ENCODE peak calls at places on chromosomes 1 and 21, in five cellular contexts. B is left lung, D is HCEC 1CT, C is ascending aorta, H is EL. N is an unnamed sample.

GRCh38 chr1:246067432-246068021 is 439.6 kb downstream of the SMYD3 start:
- DNase-seq in B (no peak), D (no peak), C (no peak), H (peak; percentile 23), N (peak; percentile 17)

GRCh38 chr1:63663301-63663700 is 70.1 kb downstream of the PGM1 start:
- DNase-seq in B (no peak), D (peak; percentile 43), C (no peak), H (peak; percentile 68), N (no peak)

GRCh38 chr1:156586892-156587477 is 4.6 kb upstream of the NAXE start:
- DNase-seq in B (no peak), D (no peak), C (no peak), H (no peak), N (no peak)

GRCh38 chr1:218527737-218528136 is 182.6 kb downstream of the TGFB2 start:
- DNase-seq in B (no peak), D (peak; percentile 79), C (no peak), H (peak; percentile 71), N (no peak)

GRCh38 chr1:210827481-210827880 is 306.5 kb downstream of the KCNH1 start:
- DNase-seq in B (no peak), D (no peak), C (no peak), H (no peak), N (no peak)

GRCh38 chr1:229749992-229750391 is 123.9 kb downstream of the URB2 start:
- DNase-seq in B (no peak), D (no peak), C (no peak), H (no peak), N (no peak)

GRCh38 chr1:247373721-247374141 is 42.1 kb upstream of the ZNF496 start:
- DNase-seq in B (peak; percentile 80), D (no peak), C (no peak), H (peak; percentile 48), N (no peak)

GRCh38 chr1:205481629-205482071 is 22.8 kb upstream of the CDK18 start:
- DNase-seq in B (no peak), D (no peak), C (no peak), H (no peak), N (peak; percentile 7)

GRCh38 chr1:150009604-150010387 is 730 bp downstream of the OTUD7B start:
- DNase-seq in B (no peak), D (peak; percentile 80), C (peak; percentile 11), H (peak; percentile 82), N (peak; percentile 49)

GRCh38 chr1:2637472-2637871 is 4.7 kb upstream of the MMEL1 start:
- DNase-seq in B (no peak), D (no peak), C (no peak), H (no peak), N (no peak)

GRCh38 chr1:168135982-168136708 is 585 bp downstream of the GPR161 start:
- DNase-seq in B (peak; percentile 76), D (no peak), C (no peak), H (peak; percentile 30), N (no peak)

GRCh38 chr1:226149806-226150205 is 36.7 kb downstream of the ACBD3 start:
- DNase-seq in B (no peak), D (no peak), C (no peak), H (no peak), N (no peak)

GRCh38 chr1:229844675-229845074 is 218.6 kb downstream of the URB2 start:
- DNase-seq in B (no peak), D (no peak), C (no peak), H (no peak), N (no peak)

GRCh38 chr1:44707959-44708831 is 22.8 kb downstream of the RNU5D-1 start:
- DNase-seq in B (no peak), D (peak; percentile 67), C (no peak), H (peak; percentile 58), N (no peak)

GRCh38 chr1:6118415-6118814 is 61.7 kb downstream of the CHD5 start:
- DNase-seq in B (no peak), D (peak; percentile 67), C (no peak), H (peak; percentile 53), N (peak; percentile 28)

GRCh38 chr1:166538646-166539045 is 300.6 kb upstream of the POGK start:
- DNase-seq in B (no peak), D (no peak), C (no peak), H (no peak), N (no peak)

GRCh38 chr1:226639631-226640061 is 91.1 kb downstream of the STUM start:
- DNase-seq in B (peak; percentile 70), D (no peak), C (peak; percentile 1), H (no peak), N (no peak)

GRCh38 chr1:171251741-171252300 is 3.5 kb downstream of the FMO1 start:
- DNase-seq in B (no peak), D (peak; percentile 6), C (no peak), H (peak; percentile 45), N (no peak)

GRCh38 chr1:154908937-154909336 is 27.6 kb downstream of the PMVK start:
- DNase-seq in B (no peak), D (no peak), C (no peak), H (no peak), N (no peak)

GRCh38 chr1:212951058-212951923 is 950 bp downstream of the VASH2 start:
- DNase-seq in B (no peak), D (no peak), C (no peak), H (peak; percentile 7), N (no peak)

GRCh38 chr1:12496154-12496961 is 121.7 kb downstream of the DHRS3 start:
- DNase-seq in B (no peak), D (no peak), C (no peak), H (no peak), N (no peak)

GRCh38 chr21:44886113-44887075 is 12.9 kb upstream of the PTTG1IP start:
- DNase-seq in B (peak; percentile 72), D (no peak), C (no peak), H (no peak), N (no peak)

GRCh38 chr1:2910211-2910610 is 108.7 kb upstream of the TTC34 start:
- DNase-seq in B (no peak), D (no peak), C (no peak), H (no peak), N (no peak)

GRCh38 chr1:231497629-231498152 is 30.8 kb upstream of the TSNAX start:
- DNase-seq in B (no peak), D (no peak), C (no peak), H (peak; percentile 13), N (no peak)

GRCh38 chr1:195097316-195097715 is 1510.9 kb downstream of the KCNT2 start:
- DNase-seq in B (no peak), D (no peak), C (no peak), H (peak; percentile 28), N (no peak)

GRCh38 chr1:21779613-21780521 is 3.1 kb downstream of the USP48 start:
- DNase-seq in B (no peak), D (no peak), C (no peak), H (no peak), N (no peak)

GRCh38 chr1:169348356-169349036 is 19.1 kb downstream of the NME7 start:
- DNase-seq in B (no peak), D (peak; percentile 59), C (no peak), H (peak; percentile 54), N (no peak)

GRCh38 chr1:167876597-167877175 is 37.2 kb downstream of the ADCY10 start:
- DNase-seq in B (no peak), D (no peak), C (no peak), H (no peak), N (no peak)

GRCh38 chr1:53807916-53808315 is 30.2 kb downstream of the NDC1 start:
- DNase-seq in B (no peak), D (peak; percentile 84), C (no peak), H (peak; percentile 55), N (peak; percentile 58)

GRCh38 chr1:161952603-161953172 is 71.0 kb downstream of the OLFML2B start:
- DNase-seq in B (no peak), D (no peak), C (no peak), H (no peak), N (no peak)

GRCh38 chr1:221150996-221151395 is 271.8 kb downstream of the HLX start:
- DNase-seq in B (no peak), D (no peak), C (no peak), H (peak; percentile 11), N (no peak)

GRCh38 chr1:7267493-7267892 is 482.2 kb downstream of the CAMTA1 start:
- DNase-seq in B (no peak), D (peak; percentile 95), C (no peak), H (peak; percentile 70), N (no peak)

GRCh38 chr1:75519626-75520025 is 91.3 kb downstream of the SLC44A5 start:
- DNase-seq in B (no peak), D (no peak), C (no peak), H (no peak), N (no peak)

GRCh38 chr1:36223373-36223995 is 759 bp upstream of the THRAP3 start:
- DNase-seq in B (no peak), D (peak; percentile 46), C (no peak), H (peak; percentile 56), N (peak; percentile 52)

GRCh38 chr1:83802023-83802422 is 196.9 kb downstream of the TTLL7 start:
- DNase-seq in B (no peak), D (no peak), C (no peak), H (no peak), N (no peak)

GRCh38 chr1:23370744-23371710 is 1.4 kb upstream of the ZNF436 start:
- DNase-seq in B (no peak), D (no peak), C (no peak), H (no peak), N (no peak)

GRCh38 chr1:245512181-245512888 is 357.6 kb downstream of the KIF26B start:
- DNase-seq in B (no peak), D (no peak), C (no peak), H (no peak), N (no peak)